ENCODE peak calls at places on chromosomes 4 and X, in five cellular contexts. C is GM12865, T is Peyer's patch, P is tibial nerve, L is adipocyte. F is an unnamed sample.

GRCh38 chr4:42453612-42454011 is 56.3 kb downstream of the SHISA3 start:
- DNase-seq in C (peak), T (no peak), L (no peak), P (no peak), F (no peak)

GRCh38 chr4:168560184-168560834 is 63.5 kb downstream of the PALLD start:
- DNase-seq in C (no peak), T (no peak), P (no peak), L (peak), F (no peak)

GRCh38 chr4:16707874-16708273 is 190.6 kb downstream of the LDB2 start:
- DNase-seq in L (no peak), P (no peak), C (no peak), T (no peak), F (no peak)

GRCh38 chr4:123564758-123565346 is 168.3 kb downstream of the SPRY1 start:
- DNase-seq in T (peak), L (peak), C (peak), P (peak), F (peak)

GRCh38 chr4:185115827-185116232 is 27.2 kb upstream of the SLC25A4 start:
- DNase-seq in L (peak), C (no peak), T (no peak), P (no peak), F (no peak)

GRCh38 chr4:151888367-151888866 is 127.6 kb upstream of the GATB start:
- DNase-seq in T (no peak), L (no peak), P (no peak), C (peak), F (no peak)

GRCh38 chr4:25814323-25814722 is 48.5 kb downstream of the SEL1L3 start:
- DNase-seq in T (no peak), L (no peak), C (no peak), P (peak), F (no peak)

GRCh38 chr4:1177274-1178141 is 5.1 kb upstream of the SPON2 start:
- DNase-seq in L (no peak), C (no peak), P (no peak), T (no peak), F (no peak)

GRCh38 chr4:86306816-86307215 is 53.0 kb downstream of the MAPK10 start:
- DNase-seq in C (no peak), P (no peak), L (peak), T (no peak), F (no peak)

GRCh38 chr4:25075851-25076250 is 45.1 kb upstream of the LGI2 start:
- DNase-seq in T (no peak), L (no peak), P (no peak), C (no peak), F (no peak)

GRCh38 chr4:44914223-44914622 is 187.9 kb upstream of the GNPDA2 start:
- DNase-seq in L (no peak), P (no peak), C (no peak), T (no peak), F (no peak)

GRCh38 chr4:109967798-109968520 is 55.3 kb downstream of the EGF start:
- DNase-seq in L (peak), C (no peak), T (no peak), P (no peak), F (no peak)

GRCh38 chrX:48493890-48494364 is 14.9 kb upstream of the PORCN start:
- DNase-seq in C (no peak), P (no peak), T (no peak), L (peak), F (no peak)

GRCh38 chr4:85495621-85496020 is 20.7 kb downstream of the ARHGAP24 start:
- DNase-seq in P (no peak), L (peak), C (no peak), T (no peak), F (no peak)

GRCh38 chrX:30713061-30713525 is 59.9 kb downstream of the GK start:
- DNase-seq in L (peak), C (peak), P (peak), T (peak), F (no peak)

GRCh38 chrX:84188320-84188834 is 378 bp upstream of the RPS6KA6 start:
- DNase-seq in P (peak), C (no peak), T (no peak), L (peak), F (no peak)

GRCh38 chr4:62618042-62618441 is 1417.9 kb downstream of the ADGRL3 start:
- DNase-seq in L (no peak), T (no peak), P (no peak), C (no peak), F (no peak)

GRCh38 chrX:65668362-65669310 is 1.2 kb downstream of the MSN start:
- DNase-seq in L (peak), P (peak), T (peak), C (peak), F (peak)

GRCh38 chrX:95427389-95427788 is 1257.3 kb upstream of the DIAPH2 start:
- DNase-seq in P (no peak), L (no peak), C (no peak), T (no peak), F (no peak)

GRCh38 chr4:140635606-140636005 is 66.8 kb upstream of the UCP1 start:
- DNase-seq in C (no peak), L (peak), P (no peak), T (no peak), F (no peak)

GRCh38 chr4:79597266-79597665 is 189.2 kb upstream of the GK2 start:
- DNase-seq in T (no peak), P (no peak), L (peak), C (no peak), F (no peak)

GRCh38 chr4:104571341-104571740 is 76.6 kb upstream of the CXXC4 start:
- DNase-seq in T (no peak), L (no peak), C (no peak), P (no peak), F (no peak)

GRCh38 chr4:7676376-7676775 is 241.6 kb upstream of the PSAPL1 start:
- DNase-seq in L (no peak), T (no peak), P (no peak), C (no peak), F (no peak)

GRCh38 chr4:12595489-12595888 is 888.7 kb downstream of the RAB28 start:
- DNase-seq in L (no peak), P (no peak), T (no peak), C (no peak), F (no peak)

GRCh38 chr4:59249110-59249509 is 1951.0 kb upstream of the ADGRL3 start:
- DNase-seq in C (no peak), P (no peak), L (no peak), T (no peak), F (no peak)

GRCh38 chrX:74557378-74557777 is 57.0 kb downstream of the RLIM start:
- DNase-seq in L (no peak), T (no peak), C (no peak), P (no peak), F (no peak)

GRCh38 chr4:176187610-176188009 is 7.8 kb downstream of the SPATA4 start:
- DNase-seq in L (no peak), P (no peak), C (no peak), T (no peak), F (no peak)

GRCh38 chrX:20445109-20445508 is 178.4 kb upstream of the RPS6KA3 start:
- DNase-seq in T (no peak), L (no peak), C (no peak), P (no peak), F (no peak)
- H3K4me3 ChIP-seq in T (no peak), L (no peak), C (no peak), P (no peak), F (no peak)

DNA sequence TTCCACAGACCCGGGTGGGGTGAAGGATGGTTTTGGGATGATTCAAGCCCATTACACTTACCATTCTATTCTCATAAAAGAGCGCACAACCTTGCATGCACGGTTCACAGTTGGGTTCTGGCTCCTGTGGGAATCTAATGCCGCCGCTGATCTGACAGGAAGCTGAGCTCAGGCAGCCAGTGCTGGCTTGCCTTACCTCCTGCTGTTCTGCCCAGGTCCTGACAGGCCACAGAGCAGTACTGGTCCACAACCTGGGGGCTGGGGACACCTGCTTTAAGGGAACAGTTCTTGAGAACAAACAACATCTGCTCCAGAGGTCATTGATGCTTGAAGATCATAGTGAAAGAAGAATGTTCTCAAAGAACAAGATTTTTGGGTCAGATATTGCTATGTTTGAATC is 8.0 kb upstream of the HS3ST1 start:
- DNase-seq in L (no peak), T (peak), C (peak), P (no peak), F (no peak)
- H3K4me3 ChIP-seq in L (no peak), T (no peak), C (no peak), P (no peak), F (no peak)

DNA sequence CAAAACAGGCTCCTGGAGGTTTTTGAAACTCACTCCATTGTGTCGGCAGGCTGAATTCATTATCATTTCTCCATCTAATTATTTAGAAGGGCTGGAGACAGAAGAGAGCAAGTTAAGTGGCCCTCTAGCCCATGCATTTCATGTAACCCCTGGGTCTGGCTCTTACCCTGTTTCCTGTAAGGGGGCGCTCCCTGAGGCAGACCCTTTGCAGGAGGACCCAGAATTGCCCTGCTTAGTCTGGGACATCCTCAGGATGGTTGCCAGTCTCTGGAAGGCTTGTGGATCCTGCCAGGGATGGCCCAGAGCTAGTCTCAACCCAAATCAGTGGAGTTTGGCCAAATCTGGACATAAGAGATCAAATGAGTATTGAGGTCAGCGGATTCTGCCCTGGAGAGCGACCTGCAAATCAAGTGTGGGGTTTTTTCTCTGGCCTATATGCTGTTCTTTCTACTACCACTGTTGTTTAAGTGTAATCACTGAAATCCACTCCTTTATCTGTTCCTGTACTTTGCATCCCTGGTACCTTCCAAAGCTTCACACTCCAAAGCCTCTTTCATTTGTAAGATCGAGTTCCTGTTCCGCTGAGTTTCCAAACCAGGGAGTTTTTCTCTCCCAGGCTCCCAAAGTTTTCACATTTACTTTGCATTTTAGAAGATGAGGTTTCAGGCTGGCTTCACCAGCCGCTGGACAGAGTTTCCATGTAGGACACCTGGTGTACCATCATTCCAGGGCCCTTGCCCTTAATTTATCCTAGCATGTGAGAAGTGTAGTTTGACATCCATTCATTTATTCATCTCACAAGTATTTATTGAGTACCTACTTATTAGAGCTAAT is 6.3 kb downstream of the KLF3 start:
- DNase-seq in P (no peak), C (no peak), L (no peak), T (no peak), F (no peak)
- H3K4me3 ChIP-seq in P (no peak), C (no peak), L (no peak), T (peak), F (peak)

GRCh38 chr4:113028074-113028473 is 21.4 kb upstream of the ANK2 start:
- DNase-seq in P (no peak), T (no peak), C (no peak), L (no peak), F (no peak)
- H3K4me3 ChIP-seq in P (no peak), T (no peak), C (no peak), L (no peak), F (no peak)

GRCh38 chr4:153787156-153787555 is 1.7 kb downstream of the SFRP2 start:
- DNase-seq in T (no peak), P (no peak), C (no peak), L (peak), F (no peak)
- H3K4me3 ChIP-seq in T (no peak), P (no peak), C (no peak), L (no peak), F (no peak)

GRCh38 chr4:112348488-112349158 is 51.5 kb downstream of the ALPK1 start:
- DNase-seq in P (peak), L (peak), C (no peak), T (no peak), F (no peak)
- H3K4me3 ChIP-seq in P (no peak), L (peak), C (no peak), T (no peak), F (no peak)